ENCODE peak calls at places on chromosomes 2 and 18, in four cellular contexts. B, E, I and A are unnamed samples.

GRCh38 chr2:58032016-58032750 is 14.4 kb upstream of the VRK2 start:
- DNase-seq in B (peak; percentile 59), E (no peak), I (no peak), A (no peak)

GRCh38 chr2:235098273-235098672 is 146.5 kb downstream of the SH3BP4 start:
- DNase-seq in B (no peak), E (no peak), I (no peak), A (no peak)

GRCh38 chr18:75209129-75209951 is at the start of gene PTGR3:
- DNase-seq in B (peak; percentile 82), E (peak; percentile 89), I (peak; percentile 66), A (peak; percentile 91)

GRCh38 chr2:72923833-72924352 is 6.6 kb downstream of the EMX1 start:
- DNase-seq in B (no peak), E (no peak), I (no peak), A (peak; percentile 31)

GRCh38 chr18:36338420-36338933 is 41.0 kb downstream of the FHOD3 start:
- DNase-seq in B (no peak), E (no peak), I (no peak), A (no peak)

GRCh38 chr2:201362396-201362795 is 5.3 kb upstream of the FLACC1 start:
- DNase-seq in B (peak; percentile 21), E (no peak), I (no peak), A (no peak)

GRCh38 chr2:127183771-127184170 is 36.3 kb downstream of the CYP27C1 start:
- DNase-seq in B (no peak), E (no peak), I (no peak), A (peak; percentile 10)

GRCh38 chr2:218622606-218623238 is 15.0 kb downstream of the PLCD4 start:
- DNase-seq in B (peak; percentile 33), E (no peak), I (no peak), A (no peak)

GRCh38 chr2:42907835-42908234 is 115.5 kb upstream of the HAAO start:
- DNase-seq in B (no peak), E (no peak), I (no peak), A (no peak)